ENCODE peak calls at places on chromosomes 2 and 18, in five cellular contexts. One of them, this sample, is unnamed.

GRCh38 chr2:26466662-26467310 is 11.1 kb downstream of the OTOF start:
- DNase-seq in hepatocyte: no peak
- DNase-seq in Panc1: no peak
- DNase-seq in OCI-LY7: no peak
- DNase-seq in esophagus squamous epithelium: no peak
- DNase-seq in this sample: no peak

GRCh38 chr18:59379772-59380530 is 20.9 kb upstream of the LMAN1 start:
- DNase-seq in esophagus squamous epithelium: no peak
- DNase-seq in Panc1: no peak
- DNase-seq in OCI-LY7: no peak
- DNase-seq in hepatocyte: no peak
- DNase-seq in this sample: no peak

GRCh38 chr2:36356199-36356989 is 816 bp downstream of the CRIM1 start:
- DNase-seq in hepatocyte: peak
- DNase-seq in OCI-LY7: peak
- DNase-seq in Panc1: no peak
- DNase-seq in esophagus squamous epithelium: no peak
- DNase-seq in this sample: peak

GRCh38 chr18:61466736-61467135 is 133.5 kb downstream of the CDH20 start:
- DNase-seq in hepatocyte: no peak
- DNase-seq in Panc1: no peak
- DNase-seq in esophagus squamous epithelium: no peak
- DNase-seq in OCI-LY7: no peak
- DNase-seq in this sample: no peak

GRCh38 chr2:226791056-226791486 is 8.5 kb downstream of the IRS1 start:
- DNase-seq in esophagus squamous epithelium: no peak
- DNase-seq in OCI-LY7: peak
- DNase-seq in hepatocyte: peak
- DNase-seq in Panc1: no peak
- DNase-seq in this sample: peak

GRCh38 chr2:177552414-177553175 is 160.0 kb downstream of the AGPS start:
- DNase-seq in OCI-LY7: peak
- DNase-seq in esophagus squamous epithelium: peak
- DNase-seq in hepatocyte: peak
- DNase-seq in Panc1: peak
- DNase-seq in this sample: peak

GRCh38 chr2:138713069-138713496 is 67.1 kb downstream of the NXPH2 start:
- DNase-seq in esophagus squamous epithelium: no peak
- DNase-seq in Panc1: no peak
- DNase-seq in hepatocyte: no peak
- DNase-seq in OCI-LY7: no peak
- DNase-seq in this sample: no peak

GRCh38 chr2:128578406-128579385 is 260.0 kb upstream of the HS6ST1 start:
- DNase-seq in Panc1: no peak
- DNase-seq in hepatocyte: peak
- DNase-seq in esophagus squamous epithelium: no peak
- DNase-seq in OCI-LY7: no peak
- DNase-seq in this sample: no peak

GRCh38 chr2:188693111-188693510 is 281.1 kb upstream of the COL3A1 start:
- DNase-seq in esophagus squamous epithelium: no peak
- DNase-seq in hepatocyte: peak
- DNase-seq in Panc1: no peak
- DNase-seq in OCI-LY7: no peak
- DNase-seq in this sample: no peak

GRCh38 chr18:42517896-42518295 is 562.9 kb downstream of the PIK3C3 start:
- DNase-seq in OCI-LY7: no peak
- DNase-seq in Panc1: no peak
- DNase-seq in hepatocyte: no peak
- DNase-seq in esophagus squamous epithelium: no peak
- DNase-seq in this sample: no peak

GRCh38 chr18:42514522-42514921 is 559.5 kb downstream of the PIK3C3 start:
- DNase-seq in hepatocyte: no peak
- DNase-seq in Panc1: no peak
- DNase-seq in OCI-LY7: no peak
- DNase-seq in esophagus squamous epithelium: no peak
- DNase-seq in this sample: no peak

GRCh38 chr18:42510540-42510939 is 555.5 kb downstream of the PIK3C3 start:
- DNase-seq in hepatocyte: no peak
- DNase-seq in OCI-LY7: no peak
- DNase-seq in esophagus squamous epithelium: no peak
- DNase-seq in Panc1: no peak
- DNase-seq in this sample: no peak

GRCh38 chr18:42509702-42510424 is 554.8 kb downstream of the PIK3C3 start:
- DNase-seq in Panc1: no peak
- DNase-seq in hepatocyte: no peak
- DNase-seq in OCI-LY7: no peak
- DNase-seq in esophagus squamous epithelium: no peak
- DNase-seq in this sample: no peak

DNA sequence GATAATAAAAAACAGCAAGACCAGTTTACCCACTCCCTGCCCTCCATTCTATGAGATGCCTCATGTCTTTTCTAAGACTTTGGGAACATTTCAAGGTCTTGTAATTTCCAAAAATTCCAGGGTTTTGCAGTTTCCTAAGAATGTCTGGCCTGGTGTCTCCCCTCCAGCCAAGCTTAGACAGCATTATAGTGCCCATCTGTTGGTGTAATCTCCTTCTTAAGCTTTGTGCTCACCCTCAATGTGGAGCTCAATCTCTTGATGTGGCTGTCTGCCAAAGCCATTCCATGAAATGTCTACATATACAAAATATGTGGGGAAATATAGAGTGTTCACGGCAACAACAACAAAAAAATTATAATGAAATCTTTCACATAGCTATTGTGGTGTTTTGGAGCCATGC is 558.4 kb downstream of the PIK3C3 start:
- DNase-seq in esophagus squamous epithelium: no peak
- DNase-seq in hepatocyte: no peak
- DNase-seq in Panc1: no peak
- DNase-seq in OCI-LY7: no peak
- DNase-seq in this sample: peak
- H3K27ac ChIP-seq in esophagus squamous epithelium: no peak
- H3K27ac ChIP-seq in hepatocyte: no peak
- H3K27ac ChIP-seq in Panc1: no peak
- H3K27ac ChIP-seq in OCI-LY7: no peak
- H3K27ac ChIP-seq in this sample: peak

DNA sequence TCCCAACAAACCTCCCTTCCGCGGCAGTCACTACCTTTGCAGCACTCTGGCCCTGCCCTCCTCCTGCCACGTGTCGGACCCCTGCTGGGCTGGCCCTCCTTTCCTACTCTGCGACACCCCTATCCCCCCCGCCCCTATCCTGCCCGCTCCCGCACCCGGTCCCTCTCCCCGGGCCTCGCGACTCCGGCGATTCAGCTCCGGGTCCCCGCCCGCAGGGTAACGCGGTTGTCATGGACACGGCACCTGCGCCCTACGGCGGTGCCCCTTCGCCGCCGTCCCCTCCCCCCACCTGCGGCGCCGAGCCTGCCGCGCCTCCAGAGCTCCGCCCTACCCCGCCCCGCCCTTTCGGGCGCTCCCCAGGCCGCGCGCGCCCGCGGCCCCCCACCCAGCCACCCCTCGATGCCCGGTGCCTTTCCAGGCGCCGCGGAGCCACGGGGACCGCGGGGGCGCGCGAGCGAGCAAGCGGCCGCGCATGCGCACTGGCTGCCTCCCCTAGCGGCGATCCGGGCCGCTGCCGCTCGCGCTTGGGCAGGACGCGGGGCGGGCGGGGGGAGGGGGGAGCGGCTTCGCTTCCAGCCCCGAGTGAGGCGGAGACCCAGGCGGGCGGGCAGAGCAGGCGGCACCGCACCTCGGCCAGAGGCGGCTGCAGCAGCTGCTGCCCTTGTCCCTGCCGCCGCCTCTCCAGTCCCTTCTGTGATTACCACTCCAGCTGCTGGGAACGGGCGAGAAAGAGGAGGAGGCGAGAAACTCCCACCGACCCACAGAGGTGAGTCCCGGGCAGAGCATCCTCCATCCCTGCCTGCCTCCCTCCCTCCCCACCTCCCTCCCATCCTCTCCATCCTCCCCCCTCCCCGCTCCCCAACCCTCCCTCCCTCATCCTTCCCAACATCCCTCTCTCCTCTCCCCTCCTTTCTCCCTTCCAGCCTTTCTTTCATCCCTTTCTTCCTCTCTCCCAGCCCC is at the start of gene CTNNA2:
- DNase-seq in OCI-LY7: no peak
- DNase-seq in Panc1: no peak
- DNase-seq in hepatocyte: peak
- DNase-seq in esophagus squamous epithelium: no peak
- DNase-seq in this sample: peak
- TF ChIP-seq CTCF in OCI-LY7: no peak
- TF ChIP-seq CTCF in Panc1: peak
- TF ChIP-seq CTCF in hepatocyte: peak
- TF ChIP-seq CTCF in esophagus squamous epithelium: no peak
- TF ChIP-seq CTCF in this sample: peak

GRCh38 chr2:72036595-72036994 is 111.1 kb downstream of the CYP26B1 start:
- DNase-seq in Panc1: no peak
- DNase-seq in hepatocyte: no peak
- DNase-seq in OCI-LY7: no peak
- DNase-seq in esophagus squamous epithelium: no peak
- DNase-seq in this sample: no peak
- H3K4me3 ChIP-seq in Panc1: no peak
- H3K4me3 ChIP-seq in hepatocyte: no peak
- H3K4me3 ChIP-seq in OCI-LY7: no peak
- H3K4me3 ChIP-seq in esophagus squamous epithelium: no peak
- H3K4me3 ChIP-seq in this sample: no peak

DNA sequence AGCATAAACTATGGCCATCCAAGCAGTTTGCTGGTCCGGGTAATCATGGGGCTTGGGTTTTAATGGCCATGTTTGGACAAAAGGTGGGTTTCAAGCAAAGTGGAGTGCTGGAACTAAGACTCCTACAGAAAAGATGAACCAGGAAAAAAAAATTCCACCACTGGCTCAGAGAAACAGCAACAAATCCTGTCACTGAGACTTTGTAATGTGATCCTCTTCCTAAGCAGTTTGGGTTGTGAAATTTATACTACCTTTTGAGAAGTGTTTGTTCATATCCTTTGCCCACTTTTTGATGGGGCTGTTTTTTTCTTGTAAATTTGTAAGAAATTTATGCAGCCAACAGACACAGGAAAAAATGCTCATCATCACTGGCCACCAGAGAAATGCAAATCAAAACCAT is 40.2 kb downstream of the MRPL33 start:
- DNase-seq in hepatocyte: no peak
- DNase-seq in Panc1: no peak
- DNase-seq in OCI-LY7: no peak
- DNase-seq in esophagus squamous epithelium: no peak
- DNase-seq in this sample: no peak
- H3K27ac ChIP-seq in hepatocyte: no peak
- H3K27ac ChIP-seq in Panc1: no peak
- H3K27ac ChIP-seq in OCI-LY7: no peak
- H3K27ac ChIP-seq in esophagus squamous epithelium: no peak
- H3K27ac ChIP-seq in this sample: no peak

DNA sequence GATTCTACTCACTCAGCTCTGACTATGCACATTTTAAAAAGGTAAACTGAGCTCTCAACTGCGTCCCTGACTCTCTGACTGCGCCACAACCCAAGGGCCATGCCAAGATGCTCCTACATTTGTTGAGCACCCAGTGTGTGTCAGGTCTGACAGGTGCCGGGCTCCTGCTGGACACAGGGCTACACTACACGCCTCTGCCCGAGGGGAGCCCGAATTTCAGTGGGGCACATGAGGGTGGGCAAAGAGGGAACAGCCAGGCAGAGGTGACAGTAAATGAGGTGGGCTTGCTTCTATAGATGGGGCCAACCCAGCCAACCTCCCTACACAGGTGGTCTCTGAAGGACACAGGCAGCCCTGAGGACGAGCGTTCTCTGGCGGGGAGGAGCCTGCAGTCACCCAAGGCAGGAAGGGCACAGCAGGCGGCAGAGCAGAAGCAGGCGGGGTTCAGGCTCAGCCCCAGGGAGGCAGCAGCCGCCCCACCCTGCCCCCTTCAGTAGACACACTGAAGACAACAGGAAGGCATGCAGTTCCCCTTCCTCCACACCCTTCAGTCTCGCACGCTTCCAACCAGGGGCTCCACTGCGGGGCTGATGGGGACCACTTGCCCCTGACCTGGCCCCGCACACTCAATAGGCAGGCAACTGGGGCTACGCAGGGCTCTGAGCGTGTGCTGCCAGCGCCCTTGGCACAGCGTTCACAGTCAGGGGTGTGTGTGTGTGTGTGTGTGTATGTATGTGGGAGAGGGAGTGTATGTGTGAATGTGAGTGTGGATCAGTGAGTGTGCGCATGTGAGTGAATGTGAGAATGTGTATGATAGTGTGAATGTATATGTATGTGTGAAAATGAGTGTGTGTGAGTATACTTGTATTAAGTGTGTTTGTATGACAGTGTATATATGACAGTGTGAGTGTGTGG is 98.4 kb downstream of the UXS1 start:
- DNase-seq in esophagus squamous epithelium: no peak
- DNase-seq in hepatocyte: no peak
- DNase-seq in Panc1: no peak
- DNase-seq in OCI-LY7: no peak
- DNase-seq in this sample: no peak
- TF ChIP-seq CTCF in esophagus squamous epithelium: no peak
- TF ChIP-seq CTCF in hepatocyte: no peak
- TF ChIP-seq CTCF in Panc1: no peak
- TF ChIP-seq CTCF in OCI-LY7: no peak
- TF ChIP-seq CTCF in this sample: no peak

GRCh38 chr18:22872894-22873537 is 60.1 kb upstream of the RBBP8 start:
- DNase-seq in esophagus squamous epithelium: no peak
- DNase-seq in OCI-LY7: no peak
- DNase-seq in hepatocyte: peak
- DNase-seq in Panc1: no peak
- DNase-seq in this sample: no peak
- H3K4me3 ChIP-seq in esophagus squamous epithelium: no peak
- H3K4me3 ChIP-seq in OCI-LY7: no peak
- H3K4me3 ChIP-seq in hepatocyte: no peak
- H3K4me3 ChIP-seq in Panc1: no peak
- H3K4me3 ChIP-seq in this sample: no peak

DNA sequence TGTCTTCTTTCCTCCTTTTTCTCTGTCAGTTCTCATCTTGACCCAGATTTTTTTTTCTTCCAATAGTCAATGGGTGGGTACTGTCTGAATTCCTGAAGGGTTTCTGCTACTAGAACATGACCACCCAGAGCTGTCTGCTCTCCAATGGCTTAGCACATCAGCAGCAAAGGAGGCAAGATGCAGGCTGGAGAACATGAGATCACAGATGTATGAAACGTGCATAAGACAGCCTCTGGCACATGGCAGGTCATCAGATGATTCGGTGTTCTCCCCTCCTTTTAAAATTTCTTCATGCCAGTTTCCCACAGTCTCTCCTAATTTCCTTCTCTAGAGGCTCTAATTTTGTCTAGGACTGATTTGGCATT is 359.3 kb upstream of the TNP1 start:
- DNase-seq in esophagus squamous epithelium: no peak
- DNase-seq in hepatocyte: no peak
- DNase-seq in OCI-LY7: no peak
- DNase-seq in Panc1: no peak
- DNase-seq in this sample: no peak
- H3K27ac ChIP-seq in esophagus squamous epithelium: no peak
- H3K27ac ChIP-seq in hepatocyte: no peak
- H3K27ac ChIP-seq in OCI-LY7: no peak
- H3K27ac ChIP-seq in Panc1: no peak
- H3K27ac ChIP-seq in this sample: no peak

GRCh38 chr2:104412384-104412783 is 441.5 kb upstream of the POU3F3 start:
- DNase-seq in esophagus squamous epithelium: no peak
- DNase-seq in hepatocyte: peak
- DNase-seq in Panc1: peak
- DNase-seq in OCI-LY7: peak
- DNase-seq in this sample: no peak
- TF ChIP-seq CTCF in esophagus squamous epithelium: peak
- TF ChIP-seq CTCF in hepatocyte: peak
- TF ChIP-seq CTCF in Panc1: peak
- TF ChIP-seq CTCF in OCI-LY7: peak
- TF ChIP-seq CTCF in this sample: peak

This sample was measured in WERI-Rb-1.